ENCODE peak calls at places on chromosomes 13 and 19, in six cellular contexts. Y is IMR-90, D is H1, F is mesendoderm, I is neuronal stem cell, O is mesenchymal stem cell. P is an unnamed sample.

GRCh38 chr13:34731486-34731885 is 210.6 kb upstream of the NBEA start:
- DNase-seq in Y (no peak), F (no peak), D (no peak), I (no peak), O (peak; percentile 10), P (no peak)

GRCh38 chr19:641702-642101 is 2.0 kb downstream of the FGF22 start:
- DNase-seq in Y (no peak), F (no peak), D (no peak), I (no peak), O (no peak), P (no peak)

GRCh38 chr13:49844191-49844590 is 51.7 kb upstream of the KPNA3 start:
- DNase-seq in F (no peak), I (no peak), D (no peak), Y (no peak), O (no peak), P (no peak)

GRCh38 chr19:11064831-11065303 is 24.4 kb upstream of the LDLR start:
- DNase-seq in D (no peak), Y (no peak), O (no peak), I (no peak), F (no peak), P (no peak)

GRCh38 chr19:4673216-4673615 is 3.1 kb upstream of the MYDGF start:
- DNase-seq in Y (no peak), I (no peak), F (no peak), O (no peak), D (no peak), P (no peak)

GRCh38 chr13:27425918-27426630 is 1.7 kb downstream of the GTF3A start:
- DNase-seq in O (peak; percentile 87), F (peak; percentile 82), I (no peak), Y (peak; percentile 69), D (no peak), P (peak; percentile 70)

GRCh38 chr13:110338441-110339101 is 31.5 kb downstream of the COL4A2 start:
- DNase-seq in D (no peak), F (peak; percentile 66), O (peak; percentile 91), I (peak; percentile 33), Y (peak; percentile 75), P (no peak)

GRCh38 chr19:32178841-32179410 is 166.5 kb upstream of the ZNF507 start:
- DNase-seq in Y (no peak), O (no peak), D (no peak), I (no peak), F (no peak), P (no peak)

GRCh38 chr13:108200781-108201398 is 14.4 kb downstream of the LIG4 start:
- DNase-seq in I (no peak), O (peak; percentile 42), Y (peak; percentile 43), F (no peak), D (no peak), P (no peak)

GRCh38 chr13:49220856-49221614 is 897 bp downstream of the MLNR start:
- DNase-seq in F (peak; percentile 37), O (no peak), D (no peak), Y (peak; percentile 12), I (no peak), P (peak; percentile 41)

GRCh38 chr13:42561752-42562467 is 12.0 kb upstream of the TNFSF11 start:
- DNase-seq in F (no peak), I (no peak), Y (no peak), O (peak; percentile 43), D (no peak), P (no peak)

GRCh38 chr13:31588331-31588730 is 151.0 kb upstream of the RXFP2 start:
- DNase-seq in O (no peak), F (no peak), I (no peak), Y (no peak), D (no peak), P (no peak)

GRCh38 chr13:83692800-83693199 is 189.5 kb downstream of the SLITRK1 start:
- DNase-seq in O (no peak), I (no peak), D (no peak), Y (no peak), F (peak; percentile 1), P (no peak)

GRCh38 chr13:41196620-41197019 is 2.3 kb upstream of the KBTBD7 start:
- DNase-seq in F (peak; percentile 11), D (no peak), Y (no peak), I (no peak), O (no peak), P (no peak)

GRCh38 chr13:36072536-36072935 is 58.6 kb downstream of the DCLK1 start:
- DNase-seq in O (no peak), I (no peak), F (no peak), Y (no peak), D (no peak), P (no peak)

GRCh38 chr13:90880790-90881189 is 466.7 kb upstream of the MIR17HG start:
- DNase-seq in Y (no peak), D (no peak), F (no peak), O (no peak), I (no peak), P (no peak)

GRCh38 chr13:74305876-74306275 is 171.7 kb upstream of the KLF12 start:
- DNase-seq in F (peak; percentile 83), D (no peak), O (no peak), I (no peak), Y (no peak), P (peak; percentile 40)

GRCh38 chr13:21670883-21671792 is at the start of gene FGF9:
- DNase-seq in D (no peak), I (peak; percentile 85), Y (peak; percentile 79), F (peak; percentile 91), O (peak; percentile 72), P (peak; percentile 88)

GRCh38 chr19:30754162-30754561 is 382.0 kb downstream of the ZNF536 start:
- DNase-seq in O (no peak), Y (no peak), D (no peak), I (no peak), F (no peak), P (no peak)

GRCh38 chr13:110605132-110605531 is 10.2 kb upstream of the NAXD start:
- DNase-seq in F (no peak), Y (no peak), I (no peak), O (no peak), D (no peak), P (no peak)

GRCh38 chr13:42048323-42048624 is 174 bp upstream of the DGKH start:
- DNase-seq in D (no peak), F (no peak), O (no peak), I (no peak), Y (no peak), P (no peak)

GRCh38 chr19:47210689-47211316 is 20.2 kb downstream of the BBC3 start:
- DNase-seq in O (peak; percentile 86), F (peak; percentile 89), Y (peak; percentile 80), D (peak; percentile 60), I (peak; percentile 68), P (peak; percentile 78)

DNA sequence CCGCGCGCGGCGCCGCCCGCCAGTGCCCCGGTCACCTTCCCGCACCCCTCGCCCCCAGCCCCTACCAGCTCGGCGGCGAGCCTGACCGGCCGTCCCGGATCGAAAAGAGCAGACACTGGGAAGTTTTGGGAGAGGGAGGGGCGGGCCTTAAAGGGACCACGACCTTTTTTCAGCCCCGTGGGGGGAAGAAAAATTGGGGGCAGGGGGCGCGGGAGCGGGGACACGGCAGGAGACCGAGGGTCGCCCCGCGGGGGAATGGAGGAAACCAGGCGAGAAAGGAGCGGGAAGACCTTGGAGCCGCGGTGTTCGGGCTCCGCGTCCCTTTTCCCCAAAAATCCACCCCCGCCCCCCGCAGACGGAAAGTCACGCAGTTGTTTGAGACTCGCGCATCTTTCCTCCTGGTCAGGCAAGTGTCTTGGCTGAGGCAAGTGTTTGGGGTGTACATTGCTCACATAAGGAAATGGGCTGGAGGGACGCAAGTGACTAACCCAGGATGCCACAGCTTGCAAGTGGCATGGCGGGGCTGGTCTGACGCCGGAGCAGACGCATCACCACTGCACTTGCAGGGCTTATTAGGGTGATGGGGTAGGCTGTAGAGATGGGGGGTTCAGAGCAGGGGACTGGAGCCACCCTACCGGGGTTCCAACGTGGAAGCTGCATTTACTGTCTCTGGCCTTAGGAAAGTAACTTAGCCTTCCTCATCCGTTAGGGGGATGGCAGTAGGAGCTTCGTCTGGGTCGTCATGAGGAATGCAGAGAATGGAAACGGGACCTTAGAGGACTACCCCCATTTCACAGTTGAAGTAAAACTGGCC is 2.7 kb upstream of the HNRNPL start:
- DNase-seq in F (peak; percentile 72), O (peak; percentile 80), D (no peak), I (no peak), Y (peak; percentile 79), P (peak; percentile 54)
- H2AK5ac ChIP-seq in F (no peak overlapping the region), O (peak overlapping the region; percentile 20), D (no peak overlapping the region), I (peak overlapping the region; percentile 94), Y (peak overlapping the region; percentile 90), P (no peak overlapping the region)

GRCh38 chr13:76885203-76886004 is 801 bp downstream of the KCTD12 start:
- DNase-seq in I (peak; percentile 48), Y (peak; percentile 61), D (peak; percentile 13), O (peak; percentile 82), F (peak; percentile 79), P (peak; percentile 65)
- H2AK5ac ChIP-seq in I (peak overlapping the region; percentile 83), Y (no peak overlapping the region), D (no peak overlapping the region), O (no peak overlapping the region), F (no peak overlapping the region), P (no peak overlapping the region)

DNA sequence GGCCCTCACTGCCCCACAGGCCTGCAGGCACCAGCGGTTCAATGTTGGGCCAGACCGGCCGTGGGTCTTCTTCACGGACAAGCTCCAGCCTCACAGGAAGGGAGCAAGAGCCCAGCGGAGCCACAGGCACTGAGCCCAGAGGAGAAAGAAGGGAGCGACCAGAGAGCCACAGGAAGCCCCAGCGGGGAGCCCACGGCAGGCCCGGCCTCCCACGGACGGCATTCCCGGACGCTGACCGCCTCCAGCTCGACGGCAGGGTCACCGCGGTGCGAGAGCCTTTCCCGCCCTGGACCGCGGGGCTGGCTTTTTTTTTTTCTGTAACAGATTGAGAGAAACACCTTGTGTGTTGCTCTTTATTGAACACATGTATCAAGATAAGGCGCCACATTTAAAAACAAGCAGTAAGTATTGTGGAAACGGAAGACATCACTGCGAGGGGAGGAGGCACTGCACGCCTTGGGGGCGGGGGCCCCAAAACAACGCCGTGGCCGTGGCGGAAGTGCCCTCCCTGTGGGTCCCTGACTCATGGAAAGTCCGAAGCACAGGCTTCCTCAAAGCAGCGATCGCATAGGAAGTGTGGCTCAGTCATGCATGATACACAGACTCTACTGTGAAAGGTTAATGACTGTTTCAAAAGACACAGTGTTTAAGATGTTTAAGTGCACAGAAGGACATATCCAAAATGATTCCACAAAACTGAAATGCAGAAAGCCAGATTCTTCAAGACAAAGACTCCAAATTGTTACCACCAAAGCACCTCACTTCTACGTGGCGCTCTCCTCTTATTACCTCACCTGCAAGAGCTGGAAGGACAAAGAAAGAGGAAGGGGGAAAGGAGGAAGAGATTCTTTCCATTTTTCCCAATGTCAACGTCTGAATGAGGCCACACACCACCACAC is 3.5 kb downstream of the RASA3 start:
- DNase-seq in D (no peak), F (no peak), Y (peak; percentile 95), I (no peak), O (peak; percentile 98), P (no peak)
- H2AK5ac ChIP-seq in D (no peak overlapping the region), F (no peak overlapping the region), Y (peak overlapping the region; percentile 95), I (peak overlapping the region; percentile 27), O (peak overlapping the region; percentile 82), P (no peak overlapping the region)

GRCh38 chr19:2084993-2085720 is 11.0 kb downstream of the MOB3A start:
- DNase-seq in O (peak; percentile 76), I (no peak), F (no peak), D (no peak), Y (no peak), P (no peak)

GRCh38 chr19:2089001-2089711 is 7.0 kb downstream of the MOB3A start:
- DNase-seq in I (no peak), O (peak; percentile 77), F (no peak), D (no peak), Y (peak; percentile 36), P (no peak)

GRCh38 chr19:2095338-2095938 is 688 bp downstream of the MOB3A start:
- DNase-seq in Y (no peak), I (no peak), F (no peak), D (no peak), O (peak; percentile 12), P (no peak)

GRCh38 chr19:2087621-2088100 is 8.5 kb downstream of the MOB3A start:
- DNase-seq in F (no peak), I (no peak), D (no peak), O (no peak), Y (no peak), P (no peak)

GRCh38 chr19:2089727-2090053 is 6.4 kb downstream of the MOB3A start:
- DNase-seq in F (no peak), D (no peak), I (no peak), Y (no peak), O (no peak), P (no peak)
- H2AK5ac ChIP-seq in F (no peak overlapping the region), D (no peak overlapping the region), I (no peak overlapping the region), Y (no peak overlapping the region), O (peak overlapping the region; percentile 87), P (no peak overlapping the region)

P was measured in H9.